ENCODE peak calls at places on chromosomes 4 and X, in eight cellular contexts. One of them, this sample, is unnamed.

GRCh38 chrX:41133551-41133950 is 48.3 kb downstream of the USP9X start:
- DNase-seq in SHP77: no peak
- DNase-seq in NCI-H1092: no peak
- DNase-seq in HFFc6: no peak
- DNase-seq in memory B cell: no peak
- DNase-seq in AG09309: no peak
- DNase-seq in ovary: no peak
- DNase-seq in neuronal stem cell: no peak
- DNase-seq in this sample: no peak

GRCh38 chr4:155809835-155810234 is 51.0 kb downstream of the GUCY1B1 start:
- DNase-seq in NCI-H1092: peak
- DNase-seq in SHP77: peak
- DNase-seq in memory B cell: no peak
- DNase-seq in HFFc6: peak
- DNase-seq in neuronal stem cell: peak
- DNase-seq in ovary: no peak
- DNase-seq in AG09309: peak
- DNase-seq in this sample: peak

GRCh38 chr4:113899260-113900177 is 79.9 kb downstream of the ARSJ start:
- DNase-seq in ovary: no peak
- DNase-seq in AG09309: no peak
- DNase-seq in neuronal stem cell: no peak
- DNase-seq in HFFc6: no peak
- DNase-seq in SHP77: no peak
- DNase-seq in memory B cell: no peak
- DNase-seq in NCI-H1092: no peak
- DNase-seq in this sample: no peak

GRCh38 chrX:2935364-2935748 is 6.2 kb upstream of the ARSD start:
- DNase-seq in ovary: no peak
- DNase-seq in NCI-H1092: no peak
- DNase-seq in AG09309: no peak
- DNase-seq in memory B cell: no peak
- DNase-seq in SHP77: no peak
- DNase-seq in HFFc6: no peak
- DNase-seq in neuronal stem cell: no peak
- DNase-seq in this sample: no peak

GRCh38 chr4:127124919-127125318 is 507.8 kb upstream of the INTU start:
- DNase-seq in SHP77: no peak
- DNase-seq in NCI-H1092: peak
- DNase-seq in HFFc6: peak
- DNase-seq in AG09309: no peak
- DNase-seq in ovary: no peak
- DNase-seq in memory B cell: no peak
- DNase-seq in neuronal stem cell: no peak
- DNase-seq in this sample: no peak

GRCh38 chrX:1389181-1389992 is 2.5 kb downstream of the SLC25A6 start:
- DNase-seq in NCI-H1092: no peak
- DNase-seq in neuronal stem cell: no peak
- DNase-seq in SHP77: no peak
- DNase-seq in HFFc6: no peak
- DNase-seq in ovary: no peak
- DNase-seq in memory B cell: no peak
- DNase-seq in AG09309: no peak
- DNase-seq in this sample: no peak

GRCh38 chr4:6873792-6874461 is 35.7 kb upstream of the TBC1D14 start:
- DNase-seq in memory B cell: peak
- DNase-seq in neuronal stem cell: peak
- DNase-seq in SHP77: peak
- DNase-seq in AG09309: no peak
- DNase-seq in HFFc6: peak
- DNase-seq in NCI-H1092: peak
- DNase-seq in ovary: peak
- DNase-seq in this sample: no peak

GRCh38 chrX:67734111-67734753 is 190.4 kb downstream of the AR start:
- DNase-seq in neuronal stem cell: no peak
- DNase-seq in ovary: no peak
- DNase-seq in SHP77: no peak
- DNase-seq in AG09309: no peak
- DNase-seq in memory B cell: no peak
- DNase-seq in HFFc6: no peak
- DNase-seq in NCI-H1092: no peak
- DNase-seq in this sample: no peak

GRCh38 chrX:69314436-69315348 is 149.4 kb upstream of the PJA1 start:
- DNase-seq in SHP77: no peak
- DNase-seq in neuronal stem cell: no peak
- DNase-seq in AG09309: no peak
- DNase-seq in NCI-H1092: peak
- DNase-seq in ovary: no peak
- DNase-seq in HFFc6: no peak
- DNase-seq in memory B cell: no peak
- DNase-seq in this sample: no peak

GRCh38 chrX:41671082-41671481 is 17.7 kb upstream of the GPR34 start:
- DNase-seq in AG09309: no peak
- DNase-seq in neuronal stem cell: no peak
- DNase-seq in HFFc6: no peak
- DNase-seq in memory B cell: no peak
- DNase-seq in SHP77: no peak
- DNase-seq in ovary: no peak
- DNase-seq in NCI-H1092: no peak
- DNase-seq in this sample: no peak

GRCh38 chrX:150564838-150565237 is 3.6 kb upstream of the MTM1 start:
- DNase-seq in NCI-H1092: no peak
- DNase-seq in ovary: no peak
- DNase-seq in HFFc6: no peak
- DNase-seq in neuronal stem cell: no peak
- DNase-seq in memory B cell: no peak
- DNase-seq in AG09309: no peak
- DNase-seq in SHP77: no peak
- DNase-seq in this sample: no peak

GRCh38 chr4:8538703-8539567 is 41.3 kb upstream of the GPR78 start:
- DNase-seq in neuronal stem cell: no peak
- DNase-seq in HFFc6: peak
- DNase-seq in AG09309: no peak
- DNase-seq in NCI-H1092: no peak
- DNase-seq in memory B cell: no peak
- DNase-seq in SHP77: no peak
- DNase-seq in ovary: no peak
- DNase-seq in this sample: no peak

GRCh38 chrX:46882266-46882665 is 30.0 kb upstream of the JADE3 start:
- DNase-seq in HFFc6: no peak
- DNase-seq in memory B cell: no peak
- DNase-seq in neuronal stem cell: peak
- DNase-seq in AG09309: no peak
- DNase-seq in SHP77: no peak
- DNase-seq in NCI-H1092: no peak
- DNase-seq in ovary: no peak
- DNase-seq in this sample: peak

GRCh38 chr4:15349965-15350364 is 77.9 kb upstream of the C1QTNF7 start:
- DNase-seq in ovary: no peak
- DNase-seq in SHP77: no peak
- DNase-seq in NCI-H1092: no peak
- DNase-seq in memory B cell: no peak
- DNase-seq in AG09309: no peak
- DNase-seq in neuronal stem cell: no peak
- DNase-seq in HFFc6: no peak
- DNase-seq in this sample: no peak